ENCODE peak calls at places on chromosome 9, in nine cellular contexts. One of them, this sample, is unnamed.
A peak's percentile ranks its signal among the peaks of the same experiment; 100 is the strongest.

GRCh38 chr9:8052991-8053390 is 253.4 kb upstream of the DMAC1 start:
- DNase-seq in cardiac muscle cell: no peak
- DNase-seq in GM23338: no peak
- DNase-seq in PC-9: no peak
- DNase-seq in K562: no peak
- DNase-seq in lower lobe of right lung: no peak
- DNase-seq in Caco-2: no peak
- DNase-seq in testis: no peak
- DNase-seq in left lung: no peak
- DNase-seq in this sample: no peak

GRCh38 chr9:811101-811531 is 30.4 kb upstream of the DMRT1 start:
- DNase-seq in Caco-2: no peak
- DNase-seq in lower lobe of right lung: peak; percentile 83
- DNase-seq in GM23338: no peak
- DNase-seq in left lung: no peak
- DNase-seq in testis: no peak
- DNase-seq in PC-9: peak; percentile 59
- DNase-seq in cardiac muscle cell: no peak
- DNase-seq in K562: no peak
- DNase-seq in this sample: peak; percentile 49

GRCh38 chr9:107738789-107739188 is 249.2 kb upstream of the KLF4 start:
- DNase-seq in testis: no peak
- DNase-seq in lower lobe of right lung: no peak
- DNase-seq in PC-9: no peak
- DNase-seq in cardiac muscle cell: no peak
- DNase-seq in GM23338: no peak
- DNase-seq in left lung: no peak
- DNase-seq in K562: no peak
- DNase-seq in Caco-2: no peak
- DNase-seq in this sample: no peak

GRCh38 chr9:95224371-95225015 is 93.0 kb downstream of the FANCC start:
- DNase-seq in PC-9: no peak
- DNase-seq in cardiac muscle cell: no peak
- DNase-seq in lower lobe of right lung: no peak
- DNase-seq in GM23338: no peak
- DNase-seq in K562: no peak
- DNase-seq in testis: no peak
- DNase-seq in left lung: no peak
- DNase-seq in Caco-2: no peak
- DNase-seq in this sample: no peak

GRCh38 chr9:107504585-107505455 is 15.3 kb upstream of the KLF4 start:
- DNase-seq in cardiac muscle cell: no peak
- DNase-seq in lower lobe of right lung: no peak
- DNase-seq in testis: no peak
- DNase-seq in K562: no peak
- DNase-seq in Caco-2: peak; percentile 61
- DNase-seq in PC-9: peak; percentile 95
- DNase-seq in left lung: no peak
- DNase-seq in GM23338: no peak
- DNase-seq in this sample: no peak

GRCh38 chr9:138116521-138116920 is 238.9 kb downstream of the CACNA1B start:
- DNase-seq in PC-9: no peak
- DNase-seq in cardiac muscle cell: no peak
- DNase-seq in testis: no peak
- DNase-seq in Caco-2: no peak
- DNase-seq in left lung: peak; percentile 49
- DNase-seq in GM23338: no peak
- DNase-seq in K562: no peak
- DNase-seq in lower lobe of right lung: no peak
- DNase-seq in this sample: no peak

GRCh38 chr9:70924905-70925547 is 196.4 kb downstream of the TRPM3 start:
- DNase-seq in K562: peak; percentile 18
- DNase-seq in testis: peak; percentile 59
- DNase-seq in PC-9: no peak
- DNase-seq in cardiac muscle cell: peak; percentile 74
- DNase-seq in lower lobe of right lung: no peak
- DNase-seq in left lung: no peak
- DNase-seq in GM23338: peak; percentile 83
- DNase-seq in Caco-2: peak; percentile 13
- DNase-seq in this sample: no peak

GRCh38 chr9:95082401-95083084 is 235.0 kb downstream of the FANCC start:
- DNase-seq in GM23338: no peak
- DNase-seq in lower lobe of right lung: no peak
- DNase-seq in PC-9: no peak
- DNase-seq in Caco-2: no peak
- DNase-seq in left lung: no peak
- DNase-seq in testis: no peak
- DNase-seq in K562: no peak
- DNase-seq in cardiac muscle cell: no peak
- DNase-seq in this sample: no peak

GRCh38 chr9:77707696-77708095 is 59.6 kb upstream of the GNA14 start:
- DNase-seq in cardiac muscle cell: no peak
- DNase-seq in testis: no peak
- DNase-seq in K562: no peak
- DNase-seq in left lung: no peak
- DNase-seq in GM23338: no peak
- DNase-seq in lower lobe of right lung: peak; percentile 54
- DNase-seq in Caco-2: no peak
- DNase-seq in PC-9: peak; percentile 90
- DNase-seq in this sample: peak; percentile 51

GRCh38 chr9:137146527-137146918 is 7.6 kb downstream of the GRIN1 start:
- DNase-seq in GM23338: no peak
- DNase-seq in left lung: peak; percentile 41
- DNase-seq in PC-9: no peak
- DNase-seq in Caco-2: no peak
- DNase-seq in testis: no peak
- DNase-seq in K562: no peak
- DNase-seq in cardiac muscle cell: peak; percentile 60
- DNase-seq in lower lobe of right lung: no peak
- DNase-seq in this sample: no peak

GRCh38 chr9:23754551-23754950 is 71.5 kb downstream of the ELAVL2 start:
- DNase-seq in left lung: no peak
- DNase-seq in lower lobe of right lung: no peak
- DNase-seq in K562: no peak
- DNase-seq in PC-9: no peak
- DNase-seq in Caco-2: no peak
- DNase-seq in testis: no peak
- DNase-seq in cardiac muscle cell: no peak
- DNase-seq in GM23338: no peak
- DNase-seq in this sample: no peak

GRCh38 chr9:24436761-24437160 is 108.9 kb downstream of the IZUMO3 start:
- DNase-seq in PC-9: no peak
- DNase-seq in testis: no peak
- DNase-seq in K562: no peak
- DNase-seq in Caco-2: no peak
- DNase-seq in left lung: no peak
- DNase-seq in lower lobe of right lung: no peak
- DNase-seq in cardiac muscle cell: peak; percentile 17
- DNase-seq in GM23338: peak; percentile 83
- DNase-seq in this sample: no peak

GRCh38 chr9:82605657-82606031 is 457.3 kb downstream of the RASEF start:
- DNase-seq in lower lobe of right lung: no peak
- DNase-seq in testis: no peak
- DNase-seq in GM23338: no peak
- DNase-seq in PC-9: no peak
- DNase-seq in K562: no peak
- DNase-seq in cardiac muscle cell: no peak
- DNase-seq in Caco-2: no peak
- DNase-seq in left lung: no peak
- DNase-seq in this sample: no peak

GRCh38 chr9:19946446-19947109 is 157.7 kb upstream of the SLC24A2 start:
- DNase-seq in lower lobe of right lung: no peak
- DNase-seq in left lung: no peak
- DNase-seq in PC-9: no peak
- DNase-seq in GM23338: peak; percentile 60
- DNase-seq in Caco-2: no peak
- DNase-seq in testis: peak; percentile 31
- DNase-seq in K562: no peak
- DNase-seq in cardiac muscle cell: peak; percentile 37
- DNase-seq in this sample: no peak

DNA sequence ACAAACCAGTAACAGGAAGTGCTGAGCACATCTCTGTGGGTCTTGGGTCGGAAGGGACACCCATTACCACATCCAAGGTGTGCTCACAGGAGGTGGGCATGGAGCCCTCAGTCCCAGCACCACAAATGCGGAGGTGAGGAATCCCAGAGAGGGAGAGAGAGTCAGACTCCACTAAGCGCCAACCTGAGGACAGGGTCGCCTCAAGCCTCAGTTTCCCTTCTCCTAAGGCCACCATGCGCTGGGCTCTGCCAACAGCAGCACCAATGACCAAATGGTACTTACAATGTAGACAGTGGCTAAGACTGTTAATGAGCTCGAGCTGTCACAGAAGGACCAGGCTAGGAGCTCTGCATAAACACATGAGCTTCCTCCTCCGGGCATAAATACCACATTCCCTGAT is 43.1 kb downstream of the BICD2 start:
- DNase-seq in cardiac muscle cell: no peak
- DNase-seq in lower lobe of right lung: peak; percentile 32
- DNase-seq in PC-9: no peak
- DNase-seq in left lung: no peak
- DNase-seq in GM23338: no peak
- DNase-seq in Caco-2: no peak
- DNase-seq in testis: no peak
- DNase-seq in K562: no peak
- DNase-seq in this sample: no peak
- H3K36me3 ChIP-seq in cardiac muscle cell: peaks cover 30% of the 10 kb centered on the region
- H3K36me3 ChIP-seq in lower lobe of right lung: peaks cover 68% of the 10 kb centered on the region
- H3K36me3 ChIP-seq in PC-9: peaks cover 4% of the 10 kb centered on the region
- H3K36me3 ChIP-seq in left lung: no peaks in the 10 kb centered on the region
- H3K36me3 ChIP-seq in GM23338: peaks cover 5% of the 10 kb centered on the region
- H3K36me3 ChIP-seq in Caco-2: no peaks in the 10 kb centered on the region
- H3K36me3 ChIP-seq in testis: no peaks in the 10 kb centered on the region
- H3K36me3 ChIP-seq in K562: peaks cover 74% of the 10 kb centered on the region
- H3K36me3 ChIP-seq in this sample: peaks cover 62% of the 10 kb centered on the region

GRCh38 chr9:134039386-134040175 is 14.3 kb downstream of the BRD3OS start:
- DNase-seq in K562: no peak
- DNase-seq in testis: no peak
- DNase-seq in Caco-2: no peak
- DNase-seq in lower lobe of right lung: no peak
- DNase-seq in cardiac muscle cell: no peak
- DNase-seq in left lung: no peak
- DNase-seq in GM23338: no peak
- DNase-seq in PC-9: no peak
- DNase-seq in this sample: no peak
- H3K36me3 ChIP-seq in K562: peaks cover 36% of the 10 kb centered on the region
- H3K36me3 ChIP-seq in testis: no peaks in the 10 kb centered on the region
- H3K36me3 ChIP-seq in Caco-2: peaks cover 4% of the 10 kb centered on the region
- H3K36me3 ChIP-seq in lower lobe of right lung: peaks cover 84% of the 10 kb centered on the region
- H3K36me3 ChIP-seq in cardiac muscle cell: peaks cover 38% of the 10 kb centered on the region
- H3K36me3 ChIP-seq in left lung: no peaks in the 10 kb centered on the region
- H3K36me3 ChIP-seq in GM23338: peaks cover 25% of the 10 kb centered on the region
- H3K36me3 ChIP-seq in PC-9: peaks cover 3% of the 10 kb centered on the region
- H3K36me3 ChIP-seq in this sample: peaks cover 86% of the 10 kb centered on the region

GRCh38 chr9:136045595-136046554 is 49.2 kb downstream of the NACC2 start:
- DNase-seq in cardiac muscle cell: no peak
- DNase-seq in GM23338: no peak
- DNase-seq in K562: no peak
- DNase-seq in Caco-2: no peak
- DNase-seq in lower lobe of right lung: peak; percentile 81
- DNase-seq in PC-9: no peak
- DNase-seq in left lung: peak; percentile 89
- DNase-seq in testis: no peak
- DNase-seq in this sample: no peak

GRCh38 chr9:136043386-136044054 is 51.6 kb downstream of the NACC2 start:
- DNase-seq in lower lobe of right lung: no peak
- DNase-seq in PC-9: no peak
- DNase-seq in K562: no peak
- DNase-seq in GM23338: no peak
- DNase-seq in Caco-2: no peak
- DNase-seq in cardiac muscle cell: no peak
- DNase-seq in testis: no peak
- DNase-seq in left lung: peak; percentile 61
- DNase-seq in this sample: no peak

GRCh38 chr9:136044207-136044970 is 50.7 kb downstream of the NACC2 start:
- DNase-seq in GM23338: no peak
- DNase-seq in K562: no peak
- DNase-seq in testis: no peak
- DNase-seq in PC-9: no peak
- DNase-seq in left lung: peak; percentile 34
- DNase-seq in lower lobe of right lung: no peak
- DNase-seq in Caco-2: no peak
- DNase-seq in cardiac muscle cell: no peak
- DNase-seq in this sample: no peak

GRCh38 chr9:136046555-136046921 is 48.6 kb downstream of the NACC2 start:
- DNase-seq in PC-9: no peak
- DNase-seq in lower lobe of right lung: no peak
- DNase-seq in K562: no peak
- DNase-seq in left lung: no peak
- DNase-seq in Caco-2: no peak
- DNase-seq in testis: no peak
- DNase-seq in cardiac muscle cell: no peak
- DNase-seq in GM23338: no peak
- DNase-seq in this sample: no peak

DNA sequence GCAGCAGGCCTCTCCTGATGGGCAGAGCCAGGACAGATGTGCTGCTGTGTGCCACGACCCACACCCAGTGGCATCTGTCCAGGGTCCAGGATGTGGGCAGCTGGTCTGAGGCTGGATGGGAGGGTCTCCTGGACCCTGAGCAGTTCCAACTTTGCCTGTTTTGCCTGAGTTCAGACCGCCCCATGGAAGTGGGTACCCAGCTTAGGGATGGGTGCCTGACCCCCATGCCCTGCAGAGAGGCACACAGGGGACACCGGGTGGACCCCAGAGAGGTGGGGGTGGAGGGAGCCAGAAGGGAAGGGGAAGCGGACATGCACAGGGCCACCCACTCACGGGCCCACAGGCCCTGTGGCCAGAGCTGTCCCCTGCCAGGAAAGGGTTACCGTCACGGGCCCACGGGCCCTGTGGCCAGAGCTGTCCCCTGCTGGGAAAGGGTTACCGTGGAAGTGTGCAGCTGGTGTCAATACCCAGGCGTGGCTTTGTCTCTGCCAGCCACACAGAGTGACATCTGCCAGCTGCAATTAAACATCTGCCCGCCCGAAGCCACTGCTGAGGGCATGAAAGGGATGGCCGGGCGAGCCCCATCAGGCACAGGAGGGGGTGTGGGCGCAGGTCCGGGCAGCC is 50.0 kb downstream of the NACC2 start:
- DNase-seq in GM23338: no peak
- DNase-seq in lower lobe of right lung: no peak
- DNase-seq in testis: no peak
- DNase-seq in left lung: peak; percentile 70
- DNase-seq in PC-9: no peak
- DNase-seq in Caco-2: no peak
- DNase-seq in cardiac muscle cell: no peak
- DNase-seq in K562: no peak
- DNase-seq in this sample: no peak
- H3K36me3 ChIP-seq in GM23338: no peaks in the 10 kb centered on the region
- H3K36me3 ChIP-seq in lower lobe of right lung: peaks cover 47% of the 10 kb centered on the region
- H3K36me3 ChIP-seq in testis: no peaks in the 10 kb centered on the region
- H3K36me3 ChIP-seq in left lung: no peaks in the 10 kb centered on the region
- H3K36me3 ChIP-seq in PC-9: no peaks in the 10 kb centered on the region
- H3K36me3 ChIP-seq in Caco-2: no peaks in the 10 kb centered on the region
- H3K36me3 ChIP-seq in cardiac muscle cell: no peaks in the 10 kb centered on the region
- H3K36me3 ChIP-seq in K562: peaks cover 77% of the 10 kb centered on the region
- H3K36me3 ChIP-seq in this sample: peaks cover 52% of the 10 kb centered on the region

DNA sequence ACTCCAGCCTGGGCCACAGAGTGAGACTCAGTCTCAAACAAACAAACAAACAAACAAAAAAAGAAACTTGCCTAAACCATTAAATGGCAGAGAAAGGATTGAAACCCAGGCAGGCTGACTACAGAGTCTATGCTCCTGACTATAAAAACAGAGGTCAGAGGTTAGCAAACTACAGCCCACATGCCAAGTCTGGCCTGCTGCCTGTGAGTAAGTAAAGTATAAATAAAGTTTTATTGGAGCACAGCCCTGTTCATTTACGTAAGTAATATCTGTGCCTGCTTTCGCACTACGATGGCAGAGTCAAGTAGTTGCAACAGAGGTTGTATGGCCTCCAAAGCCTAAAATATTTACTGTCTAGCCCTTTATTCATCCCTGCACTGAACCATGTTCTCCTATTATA is 11.6 kb downstream of the POLR1E start:
- DNase-seq in Caco-2: no peak
- DNase-seq in lower lobe of right lung: no peak
- DNase-seq in left lung: no peak
- DNase-seq in PC-9: no peak
- DNase-seq in K562: no peak
- DNase-seq in GM23338: no peak
- DNase-seq in cardiac muscle cell: no peak
- DNase-seq in testis: no peak
- DNase-seq in this sample: no peak
- H3K36me3 ChIP-seq in Caco-2: no peaks in the 10 kb centered on the region
- H3K36me3 ChIP-seq in lower lobe of right lung: peaks cover 92% of the 10 kb centered on the region
- H3K36me3 ChIP-seq in left lung: no peaks in the 10 kb centered on the region
- H3K36me3 ChIP-seq in PC-9: no peaks in the 10 kb centered on the region
- H3K36me3 ChIP-seq in K562: peaks cover 91% of the 10 kb centered on the region
- H3K36me3 ChIP-seq in GM23338: peaks cover 51% of the 10 kb centered on the region
- H3K36me3 ChIP-seq in cardiac muscle cell: peaks cover 30% of the 10 kb centered on the region
- H3K36me3 ChIP-seq in testis: no peaks in the 10 kb centered on the region
- H3K36me3 ChIP-seq in this sample: peaks cover 92% of the 10 kb centered on the region

This sample was measured in left ventricle myocardium inferior.